ENCODE peak calls at places on chromosomes 7 and 10, in six cellular contexts. One of them, this sample, is unnamed.

GRCh38 chr10:95610727-95611126 is 45.8 kb downstream of the ALDH18A1 start:
- DNase-seq in putamen: no peak
- DNase-seq in iPS DF 19.7: no peak
- DNase-seq in stimulated activated CD4-positive, alpha-beta T cell treated with anti-CD3 and anti-CD28 coated beads, Interleukin-4, amount 100 ng/mL, for 1 hour: no peak
- DNase-seq in anterior cingulate cortex: no peak
- DNase-seq in COR-L47: no peak
- DNase-seq in this sample: no peak

GRCh38 chr10:14553434-14553833 is 221.3 kb downstream of the FAM107B start:
- DNase-seq in putamen: no peak
- DNase-seq in iPS DF 19.7: no peak
- DNase-seq in stimulated activated CD4-positive, alpha-beta T cell treated with anti-CD3 and anti-CD28 coated beads, Interleukin-4, amount 100 ng/mL, for 1 hour: no peak
- DNase-seq in anterior cingulate cortex: no peak
- DNase-seq in COR-L47: no peak
- DNase-seq in this sample: no peak

GRCh38 chr7:131493559-131493958 is 62.9 kb downstream of the PODXL start:
- DNase-seq in putamen: no peak
- DNase-seq in iPS DF 19.7: no peak
- DNase-seq in stimulated activated CD4-positive, alpha-beta T cell treated with anti-CD3 and anti-CD28 coated beads, Interleukin-4, amount 100 ng/mL, for 1 hour: no peak
- DNase-seq in anterior cingulate cortex: no peak
- DNase-seq in COR-L47: no peak
- DNase-seq in this sample: no peak

GRCh38 chr10:27687326-27687725 is 58.3 kb downstream of the MKX start:
- DNase-seq in putamen: no peak
- DNase-seq in iPS DF 19.7: no peak
- DNase-seq in stimulated activated CD4-positive, alpha-beta T cell treated with anti-CD3 and anti-CD28 coated beads, Interleukin-4, amount 100 ng/mL, for 1 hour: no peak
- DNase-seq in anterior cingulate cortex: no peak
- DNase-seq in COR-L47: no peak
- DNase-seq in this sample: no peak

GRCh38 chr7:100629117-100629711 is 12.1 kb downstream of the TFR2 start:
- DNase-seq in putamen: no peak
- DNase-seq in iPS DF 19.7: no peak
- DNase-seq in stimulated activated CD4-positive, alpha-beta T cell treated with anti-CD3 and anti-CD28 coated beads, Interleukin-4, amount 100 ng/mL, for 1 hour: peak; percentile 20
- DNase-seq in anterior cingulate cortex: no peak
- DNase-seq in COR-L47: no peak
- DNase-seq in this sample: peak; percentile 51

GRCh38 chr10:57624066-57624465 is 643.6 kb downstream of the IPMK start:
- DNase-seq in putamen: no peak
- DNase-seq in iPS DF 19.7: no peak
- DNase-seq in stimulated activated CD4-positive, alpha-beta T cell treated with anti-CD3 and anti-CD28 coated beads, Interleukin-4, amount 100 ng/mL, for 1 hour: no peak
- DNase-seq in anterior cingulate cortex: no peak
- DNase-seq in COR-L47: no peak
- DNase-seq in this sample: no peak

GRCh38 chr10:43322769-43323168 is 48.7 kb upstream of the FXYD4 start:
- DNase-seq in putamen: peak; percentile 95
- DNase-seq in iPS DF 19.7: peak; percentile 59
- DNase-seq in stimulated activated CD4-positive, alpha-beta T cell treated with anti-CD3 and anti-CD28 coated beads, Interleukin-4, amount 100 ng/mL, for 1 hour: peak; percentile 82
- DNase-seq in anterior cingulate cortex: peak; percentile 89
- DNase-seq in COR-L47: no peak
- DNase-seq in this sample: peak; percentile 77

GRCh38 chr10:56605043-56605442 is 244.0 kb upstream of the ZWINT start:
- DNase-seq in putamen: no peak
- DNase-seq in iPS DF 19.7: peak; percentile 25
- DNase-seq in stimulated activated CD4-positive, alpha-beta T cell treated with anti-CD3 and anti-CD28 coated beads, Interleukin-4, amount 100 ng/mL, for 1 hour: no peak
- DNase-seq in anterior cingulate cortex: no peak
- DNase-seq in COR-L47: peak; percentile 50
- DNase-seq in this sample: no peak

GRCh38 chr7:151085691-151086620 is at the start of gene AGAP3:
- DNase-seq in putamen: peak; percentile 88
- DNase-seq in iPS DF 19.7: no peak
- DNase-seq in stimulated activated CD4-positive, alpha-beta T cell treated with anti-CD3 and anti-CD28 coated beads, Interleukin-4, amount 100 ng/mL, for 1 hour: peak; percentile 67
- DNase-seq in anterior cingulate cortex: peak; percentile 86
- DNase-seq in COR-L47: peak; percentile 91
- DNase-seq in this sample: no peak

GRCh38 chr7:155252958-155253501 is 44.6 kb upstream of the INSIG1 start:
- DNase-seq in putamen: no peak
- DNase-seq in iPS DF 19.7: no peak
- DNase-seq in stimulated activated CD4-positive, alpha-beta T cell treated with anti-CD3 and anti-CD28 coated beads, Interleukin-4, amount 100 ng/mL, for 1 hour: no peak
- DNase-seq in anterior cingulate cortex: no peak
- DNase-seq in COR-L47: no peak
- DNase-seq in this sample: no peak

GRCh38 chr7:105429746-105430612 is 41.3 kb upstream of the SRPK2 start:
- DNase-seq in putamen: no peak
- DNase-seq in iPS DF 19.7: peak; percentile 7
- DNase-seq in stimulated activated CD4-positive, alpha-beta T cell treated with anti-CD3 and anti-CD28 coated beads, Interleukin-4, amount 100 ng/mL, for 1 hour: peak; percentile 27
- DNase-seq in anterior cingulate cortex: no peak
- DNase-seq in COR-L47: peak; percentile 46
- DNase-seq in this sample: no peak

GRCh38 chr7:44262031-44262430 is 61.3 kb downstream of the YKT6 start:
- DNase-seq in putamen: no peak
- DNase-seq in iPS DF 19.7: no peak
- DNase-seq in stimulated activated CD4-positive, alpha-beta T cell treated with anti-CD3 and anti-CD28 coated beads, Interleukin-4, amount 100 ng/mL, for 1 hour: no peak
- DNase-seq in anterior cingulate cortex: no peak
- DNase-seq in COR-L47: no peak
- DNase-seq in this sample: no peak

GRCh38 chr7:142359694-142360279 is 101.9 kb upstream of the PRSS58 start:
- DNase-seq in putamen: no peak
- DNase-seq in iPS DF 19.7: no peak
- DNase-seq in stimulated activated CD4-positive, alpha-beta T cell treated with anti-CD3 and anti-CD28 coated beads, Interleukin-4, amount 100 ng/mL, for 1 hour: no peak
- DNase-seq in anterior cingulate cortex: no peak
- DNase-seq in COR-L47: no peak
- DNase-seq in this sample: no peak

GRCh38 chr10:22002531-22003110 is 909 bp downstream of the DNAJC1 start:
- DNase-seq in putamen: no peak
- DNase-seq in iPS DF 19.7: no peak
- DNase-seq in stimulated activated CD4-positive, alpha-beta T cell treated with anti-CD3 and anti-CD28 coated beads, Interleukin-4, amount 100 ng/mL, for 1 hour: no peak
- DNase-seq in anterior cingulate cortex: no peak
- DNase-seq in COR-L47: no peak
- DNase-seq in this sample: no peak

GRCh38 chr7:127692200-127692599 is 40.2 kb downstream of the SND1 start:
- DNase-seq in putamen: no peak
- DNase-seq in iPS DF 19.7: no peak
- DNase-seq in stimulated activated CD4-positive, alpha-beta T cell treated with anti-CD3 and anti-CD28 coated beads, Interleukin-4, amount 100 ng/mL, for 1 hour: no peak
- DNase-seq in anterior cingulate cortex: no peak
- DNase-seq in COR-L47: no peak
- DNase-seq in this sample: no peak

GRCh38 chr7:128836729-128837348 is 6.6 kb downstream of the FLNC start:
- DNase-seq in putamen: peak; percentile 71
- DNase-seq in iPS DF 19.7: no peak
- DNase-seq in stimulated activated CD4-positive, alpha-beta T cell treated with anti-CD3 and anti-CD28 coated beads, Interleukin-4, amount 100 ng/mL, for 1 hour: no peak
- DNase-seq in anterior cingulate cortex: no peak
- DNase-seq in COR-L47: no peak
- DNase-seq in this sample: no peak

GRCh38 chr10:35770817-35771355 is 128.8 kb upstream of the FZD8 start:
- DNase-seq in putamen: no peak
- DNase-seq in iPS DF 19.7: no peak
- DNase-seq in stimulated activated CD4-positive, alpha-beta T cell treated with anti-CD3 and anti-CD28 coated beads, Interleukin-4, amount 100 ng/mL, for 1 hour: no peak
- DNase-seq in anterior cingulate cortex: no peak
- DNase-seq in COR-L47: no peak
- DNase-seq in this sample: no peak

GRCh38 chr10:61757525-61758397 is 95.0 kb downstream of the CABCOCO1 start:
- DNase-seq in putamen: no peak
- DNase-seq in iPS DF 19.7: no peak
- DNase-seq in stimulated activated CD4-positive, alpha-beta T cell treated with anti-CD3 and anti-CD28 coated beads, Interleukin-4, amount 100 ng/mL, for 1 hour: no peak
- DNase-seq in anterior cingulate cortex: no peak
- DNase-seq in COR-L47: no peak
- DNase-seq in this sample: no peak

GRCh38 chr10:95759233-95759826 is 3.4 kb downstream of the ENTPD1 start:
- DNase-seq in putamen: no peak
- DNase-seq in iPS DF 19.7: no peak
- DNase-seq in stimulated activated CD4-positive, alpha-beta T cell treated with anti-CD3 and anti-CD28 coated beads, Interleukin-4, amount 100 ng/mL, for 1 hour: no peak
- DNase-seq in anterior cingulate cortex: no peak
- DNase-seq in COR-L47: no peak
- DNase-seq in this sample: no peak

GRCh38 chr10:72007246-72007892 is 43.2 kb downstream of the CHST3 start:
- DNase-seq in putamen: peak; percentile 59
- DNase-seq in iPS DF 19.7: no peak
- DNase-seq in stimulated activated CD4-positive, alpha-beta T cell treated with anti-CD3 and anti-CD28 coated beads, Interleukin-4, amount 100 ng/mL, for 1 hour: no peak
- DNase-seq in anterior cingulate cortex: no peak
- DNase-seq in COR-L47: no peak
- DNase-seq in this sample: no peak